ENCODE peak calls at places on chromosomes 2 and 18, in four cellular contexts. A, Z, N and Y are unnamed samples.

GRCh38 chr2:204691911-204692510 is 146.7 kb downstream of the PARD3B start:
- DNase-seq in A (peak), Z (peak), N (no peak), Y (peak)

GRCh38 chr2:21023419-21024181 is 20.3 kb downstream of the APOB start:
- DNase-seq in A (no peak), Z (no peak), N (no peak), Y (no peak)

GRCh38 chr2:120715941-120716340 is 19.7 kb upstream of the GLI2 start:
- DNase-seq in A (no peak), Z (no peak), N (no peak), Y (no peak)

GRCh38 chr2:106030287-106031268 is 163.5 kb downstream of the UXS1 start:
- DNase-seq in A (no peak), Z (peak), N (no peak), Y (no peak)

GRCh38 chr18:8699126-8699525 is 6.2 kb upstream of the MTCL1 start:
- DNase-seq in A (no peak), Z (no peak), N (no peak), Y (no peak)

GRCh38 chr18:77057043-77057442 is 75.5 kb downstream of the MBP start:
- DNase-seq in A (no peak), Z (no peak), N (no peak), Y (no peak)

GRCh38 chr2:173607601-173608311 is 253.1 kb downstream of the CDCA7 start:
- DNase-seq in A (no peak), Z (no peak), N (no peak), Y (no peak)

GRCh38 chr2:20635698-20636584 is 15.0 kb downstream of the HS1BP3 start:
- DNase-seq in A (peak), Z (peak), N (no peak), Y (peak)

GRCh38 chr2:224472827-224473226 is 70.9 kb upstream of the FAM124B start:
- DNase-seq in A (no peak), Z (no peak), N (no peak), Y (no peak)

GRCh38 chr2:144796956-144797355 is 277.0 kb upstream of the ZEB2 start:
- DNase-seq in A (no peak), Z (no peak), N (no peak), Y (no peak)

GRCh38 chr2:5057895-5058294 is 634.3 kb upstream of the SOX11 start:
- DNase-seq in A (no peak), Z (no peak), N (no peak), Y (no peak)

GRCh38 chr2:62306751-62307468 is 111.0 kb downstream of the B3GNT2 start:
- DNase-seq in A (no peak), Z (no peak), N (peak), Y (no peak)

GRCh38 chr2:31401580-31401979 is 13.0 kb downstream of the XDH start:
- DNase-seq in A (no peak), Z (no peak), N (no peak), Y (no peak)

GRCh38 chr2:23709311-23709710 is 217.6 kb downstream of the ATAD2B start:
- DNase-seq in A (no peak), Z (no peak), N (no peak), Y (no peak)

GRCh38 chr2:11027195-11027594 is 115.5 kb downstream of the KCNF1 start:
- DNase-seq in A (no peak), Z (no peak), N (no peak), Y (no peak)

GRCh38 chr18:36519358-36519757 is 221.8 kb downstream of the FHOD3 start:
- DNase-seq in A (no peak), Z (no peak), N (no peak), Y (no peak)

GRCh38 chr18:79454034-79454735 is 58.5 kb downstream of the NFATC1 start:
- DNase-seq in A (no peak), Z (no peak), N (no peak), Y (no peak)

GRCh38 chr2:20350105-20350712 is 435 bp downstream of the PUM2 start:
- DNase-seq in A (peak), Z (peak), N (no peak), Y (peak)

GRCh38 chr18:56815926-56816325 is 164.8 kb downstream of the WDR7 start:
- DNase-seq in A (no peak), Z (peak), N (no peak), Y (no peak)

GRCh38 chr2:44954902-44955592 is 13.5 kb downstream of the SIX3 start:
- DNase-seq in A (no peak), Z (no peak), N (no peak), Y (no peak)

GRCh38 chr2:166167451-166167850 is 39.6 kb upstream of the SCN1A start:
- DNase-seq in A (no peak), Z (no peak), N (no peak), Y (no peak)

GRCh38 chr2:152336103-152336853 is 1.3 kb downstream of the FMNL2 start:
- DNase-seq in A (no peak), Z (peak), N (no peak), Y (peak)

DNA sequence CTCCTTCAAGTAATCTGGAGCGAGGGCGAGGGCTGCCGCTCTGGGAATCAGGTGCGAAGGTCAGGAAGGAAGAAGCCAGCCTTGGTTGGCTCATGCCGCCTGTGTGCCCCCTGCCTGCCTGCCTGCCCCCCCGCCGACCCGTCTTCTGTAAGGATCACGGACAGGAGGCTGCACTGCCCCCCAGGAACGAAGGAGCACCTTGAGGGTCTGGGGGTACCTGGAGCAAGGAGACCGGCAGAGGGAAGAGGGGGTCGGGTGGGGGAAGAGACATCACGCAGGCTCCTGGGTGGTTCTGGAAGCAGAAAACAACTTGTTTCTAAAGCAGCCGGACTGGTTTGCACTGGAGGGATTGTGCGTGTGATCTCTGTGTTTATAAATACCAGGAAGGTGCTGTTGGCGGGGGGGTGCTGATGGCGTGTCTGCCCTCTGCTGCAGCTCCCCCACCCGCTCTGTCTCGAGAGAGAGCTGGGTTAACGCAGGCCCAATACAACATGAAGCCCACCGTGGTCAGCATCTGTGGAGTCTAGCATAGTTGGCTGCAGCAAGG is 1.7 kb downstream of the FOSL2 start:
- DNase-seq in A (no peak), Z (no peak), N (no peak), Y (no peak)
- TF ChIP-seq SP1 in A (no peak), Z (no peak), N (no peak), Y (no peak)

GRCh38 chr2:38174131-38174530 is 98.2 kb upstream of the CYP1B1 start:
- DNase-seq in A (no peak), Z (no peak), N (no peak), Y (no peak)

GRCh38 chr2:38173690-38174089 is 97.7 kb upstream of the CYP1B1 start:
- DNase-seq in A (no peak), Z (no peak), N (no peak), Y (no peak)

GRCh38 chr2:38171208-38171858 is 95.4 kb upstream of the CYP1B1 start:
- DNase-seq in A (no peak), Z (no peak), N (no peak), Y (no peak)

GRCh38 chr2:38176619-38177021 is 100.7 kb upstream of the CYP1B1 start:
- DNase-seq in A (no peak), Z (no peak), N (no peak), Y (no peak)

GRCh38 chr2:38174646-38175096 is 98.7 kb upstream of the CYP1B1 start:
- DNase-seq in A (no peak), Z (no peak), N (no peak), Y (no peak)
- TF ChIP-seq CREM in A (no peak), Z (no peak), N (no peak), Y (no peak)

GRCh38 chr18:50918153-50918552 is 39.2 kb downstream of the ME2 start:
- DNase-seq in A (no peak), Z (no peak), N (no peak), Y (no peak)

GRCh38 chr18:50917021-50917420 is 38.1 kb downstream of the ME2 start:
- DNase-seq in A (no peak), Z (no peak), N (no peak), Y (no peak)
- TF ChIP-seq SP1 in A (no peak), Z (no peak), N (no peak), Y (no peak)

GRCh38 chr2:171087547-171087946 is 73.1 kb downstream of the TLK1 start:
- DNase-seq in A (no peak), Z (no peak), N (no peak), Y (no peak)

GRCh38 chr2:171084128-171084527 is 76.6 kb downstream of the TLK1 start:
- DNase-seq in A (no peak), Z (no peak), N (no peak), Y (no peak)

GRCh38 chr2:171088057-171088834 is 72.4 kb downstream of the TLK1 start:
- DNase-seq in A (no peak), Z (no peak), N (no peak), Y (no peak)

GRCh38 chr2:171089489-171089888 is 71.2 kb downstream of the TLK1 start:
- DNase-seq in A (no peak), Z (peak), N (no peak), Y (no peak)

GRCh38 chr2:171086352-171087290 is 74.1 kb downstream of the TLK1 start:
- DNase-seq in A (peak), Z (peak), N (peak), Y (peak)
- TF ChIP-seq CREM in A (peak), Z (no peak), N (no peak), Y (no peak)

DNA sequence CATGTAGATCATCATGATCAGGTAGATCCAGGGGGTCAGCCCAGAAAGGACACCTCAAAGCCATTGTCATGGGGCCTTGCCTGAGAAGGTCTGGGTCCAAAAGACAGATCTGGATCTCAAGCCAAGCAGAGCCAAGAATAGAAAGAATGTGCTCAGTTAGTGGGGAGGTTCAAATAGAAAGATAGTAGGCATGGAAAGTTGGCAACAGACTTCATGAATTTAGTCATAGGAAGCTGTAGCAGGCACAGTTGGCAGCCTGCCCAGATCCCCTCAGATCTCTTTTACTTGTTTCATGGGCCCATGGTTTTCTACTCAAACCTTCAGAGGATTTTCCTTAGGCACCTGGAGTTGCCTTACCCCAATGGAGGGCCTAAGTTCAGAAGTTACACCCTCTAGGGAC is 767.0 kb downstream of the SLC4A3 start:
- DNase-seq in A (no peak), Z (no peak), N (no peak), Y (no peak)
- TF ChIP-seq SP1 in A (no peak), Z (no peak), N (no peak), Y (no peak)

DNA sequence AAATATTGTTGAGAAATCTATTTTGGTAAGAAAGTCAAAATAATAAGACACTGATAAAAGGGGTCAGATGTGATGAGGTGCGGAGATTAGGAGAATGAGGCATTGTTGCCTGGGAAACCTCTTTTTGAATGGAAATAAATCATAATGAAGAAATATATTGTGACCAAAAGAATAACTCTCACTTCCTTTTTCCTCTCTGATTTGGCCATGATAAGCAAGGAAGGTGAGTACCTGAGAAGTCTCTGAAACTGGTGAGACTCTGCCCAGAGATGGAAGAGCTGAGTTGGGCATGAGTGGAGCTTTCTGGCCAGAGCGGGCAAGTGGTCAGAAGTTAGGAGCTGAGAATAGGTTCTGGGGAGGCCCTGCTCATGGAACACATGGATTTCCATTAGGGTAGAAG is 11.8 kb downstream of the LAMA3 start:
- DNase-seq in A (no peak), Z (no peak), N (no peak), Y (no peak)
- TF ChIP-seq CREM in A (no peak), Z (no peak), N (no peak), Y (no peak)